ENCODE peak calls at places on chromosomes 3 and 15, in five cellular contexts. F is right cardiac atrium; H is NCI-H748 treated with DMSO at 0.1 percent for 48 hours; S is CD8-positive, alpha-beta T cell; Y is AG04450. D is an unnamed sample.

GRCh38 chr15:69143756-69144436 is 16.5 kb upstream of the GLCE start:
- DNase-seq in H (peak), F (no peak), S (no peak), Y (no peak), D (no peak)

GRCh38 chr15:68373028-68373427 is 58.9 kb downstream of the ITGA11 start:
- DNase-seq in H (no peak), F (no peak), Y (no peak), S (no peak), D (no peak)

GRCh38 chr3:125632597-125632996 is 37.3 kb upstream of the OSBPL11 start:
- DNase-seq in S (no peak), H (no peak), F (no peak), Y (no peak), D (no peak)

GRCh38 chr15:66850078-66850991 is 148.3 kb downstream of the SMAD6 start:
- DNase-seq in S (no peak), H (no peak), F (peak), Y (no peak), D (no peak)

GRCh38 chr15:68581725-68582124 is 2.9 kb downstream of the CORO2B start:
- DNase-seq in F (peak), Y (no peak), S (no peak), H (no peak), D (no peak)

GRCh38 chr3:17639765-17640164 is 102.7 kb downstream of the TBC1D5 start:
- DNase-seq in H (no peak), S (no peak), Y (peak), F (no peak), D (no peak)

GRCh38 chr3:37137516-37137915 is 36.9 kb downstream of the LRRFIP2 start:
- DNase-seq in Y (no peak), H (no peak), S (no peak), F (no peak), D (no peak)

GRCh38 chr3:53038679-53039375 is 7.0 kb downstream of the SFMBT1 start:
- DNase-seq in H (no peak), F (no peak), Y (no peak), S (no peak), D (no peak)

GRCh38 chr3:169348981-169349942 is 314.2 kb downstream of the MECOM start:
- DNase-seq in S (no peak), H (no peak), Y (no peak), F (no peak), D (no peak)

GRCh38 chr15:75584121-75584520 is 5.0 kb upstream of the PTPN9 start:
- DNase-seq in F (no peak), Y (no peak), S (no peak), H (no peak), D (no peak)

GRCh38 chr3:56869157-56869889 is 67.6 kb upstream of the ARHGEF3 start:
- DNase-seq in Y (peak), F (no peak), H (no peak), S (no peak), D (no peak)

GRCh38 chr15:32722126-32722525 is 4.3 kb downstream of the GREM1 start:
- DNase-seq in F (no peak), Y (no peak), H (no peak), S (no peak), D (no peak)

GRCh38 chr15:45884755-45885445 is 250.1 kb downstream of the SQOR start:
- DNase-seq in Y (no peak), H (no peak), S (no peak), F (no peak), D (no peak)

GRCh38 chr15:58562135-58562534 is 130.3 kb downstream of the LIPC start:
- DNase-seq in H (no peak), F (no peak), Y (no peak), S (peak), D (no peak)